ENCODE peak calls at places on chromosomes 3 and 15, in nine cellular contexts. One of them, this sample, is unnamed. For H3K4me1, the result is how much of the 10 kb centered on the place peaks cover.

GRCh38 chr3:50602675-50603191 is 8.8 kb downstream of the CISH start:
- DNase-seq in HCT116: no peak
- DNase-seq in neural progenitor cell: no peak
- DNase-seq in MM.1S: no peak
- DNase-seq in SK-N-SH: no peak
- DNase-seq in GM23248: no peak
- DNase-seq in PC-3: peak
- DNase-seq in GM23338: no peak
- DNase-seq in hepatocyte: peak
- DNase-seq in this sample: no peak

GRCh38 chr3:16286161-16286560 is 21.1 kb downstream of the OXNAD1 start:
- DNase-seq in HCT116: no peak
- DNase-seq in neural progenitor cell: no peak
- DNase-seq in MM.1S: no peak
- DNase-seq in SK-N-SH: no peak
- DNase-seq in GM23248: no peak
- DNase-seq in PC-3: no peak
- DNase-seq in GM23338: no peak
- DNase-seq in hepatocyte: no peak
- DNase-seq in this sample: no peak

GRCh38 chr3:11651477-11651876 is 7.8 kb upstream of the VGLL4 start:
- DNase-seq in HCT116: no peak
- DNase-seq in neural progenitor cell: no peak
- DNase-seq in MM.1S: no peak
- DNase-seq in SK-N-SH: no peak
- DNase-seq in GM23248: no peak
- DNase-seq in PC-3: no peak
- DNase-seq in GM23338: no peak
- DNase-seq in hepatocyte: no peak
- DNase-seq in this sample: no peak

GRCh38 chr3:10666621-10667020 is 149.4 kb upstream of the SLC6A11 start:
- DNase-seq in HCT116: no peak
- DNase-seq in neural progenitor cell: no peak
- DNase-seq in MM.1S: no peak
- DNase-seq in SK-N-SH: peak
- DNase-seq in GM23248: no peak
- DNase-seq in PC-3: no peak
- DNase-seq in GM23338: no peak
- DNase-seq in hepatocyte: peak
- DNase-seq in this sample: peak

GRCh38 chr15:61715082-61715481 is 345.2 kb downstream of the VPS13C start:
- DNase-seq in HCT116: no peak
- DNase-seq in neural progenitor cell: no peak
- DNase-seq in MM.1S: no peak
- DNase-seq in SK-N-SH: no peak
- DNase-seq in GM23248: peak
- DNase-seq in PC-3: peak
- DNase-seq in GM23338: no peak
- DNase-seq in hepatocyte: peak
- DNase-seq in this sample: no peak

GRCh38 chr15:84023636-84024035 is 211.9 kb upstream of the GOLGA6L4 start:
- DNase-seq in HCT116: peak
- DNase-seq in neural progenitor cell: peak
- DNase-seq in MM.1S: peak
- DNase-seq in SK-N-SH: peak
- DNase-seq in GM23248: peak
- DNase-seq in PC-3: peak
- DNase-seq in GM23338: peak
- DNase-seq in hepatocyte: peak
- DNase-seq in this sample: peak

GRCh38 chr15:98713585-98714001 is 65.3 kb downstream of the IGF1R start:
- DNase-seq in HCT116: no peak
- DNase-seq in neural progenitor cell: no peak
- DNase-seq in MM.1S: peak
- DNase-seq in SK-N-SH: no peak
- DNase-seq in GM23248: peak
- DNase-seq in PC-3: peak
- DNase-seq in GM23338: peak
- DNase-seq in hepatocyte: no peak
- DNase-seq in this sample: peak

GRCh38 chr3:7484636-7485035 is 623.7 kb downstream of the GRM7 start:
- DNase-seq in HCT116: no peak
- DNase-seq in neural progenitor cell: no peak
- DNase-seq in MM.1S: no peak
- DNase-seq in SK-N-SH: no peak
- DNase-seq in GM23248: no peak
- DNase-seq in PC-3: no peak
- DNase-seq in GM23338: no peak
- DNase-seq in hepatocyte: no peak
- DNase-seq in this sample: no peak

GRCh38 chr15:48718646-48719045 is 73.1 kb upstream of the FBN1 start:
- DNase-seq in HCT116: no peak
- DNase-seq in neural progenitor cell: no peak
- DNase-seq in MM.1S: no peak
- DNase-seq in SK-N-SH: no peak
- DNase-seq in GM23248: peak
- DNase-seq in PC-3: no peak
- DNase-seq in GM23338: no peak
- DNase-seq in hepatocyte: no peak
- DNase-seq in this sample: no peak

GRCh38 chr3:155791190-155791589 is 14.9 kb downstream of the C3orf33 start:
- DNase-seq in HCT116: no peak
- DNase-seq in neural progenitor cell: no peak
- DNase-seq in MM.1S: no peak
- DNase-seq in SK-N-SH: no peak
- DNase-seq in GM23248: peak
- DNase-seq in PC-3: no peak
- DNase-seq in GM23338: peak
- DNase-seq in hepatocyte: no peak
- DNase-seq in this sample: no peak

DNA sequence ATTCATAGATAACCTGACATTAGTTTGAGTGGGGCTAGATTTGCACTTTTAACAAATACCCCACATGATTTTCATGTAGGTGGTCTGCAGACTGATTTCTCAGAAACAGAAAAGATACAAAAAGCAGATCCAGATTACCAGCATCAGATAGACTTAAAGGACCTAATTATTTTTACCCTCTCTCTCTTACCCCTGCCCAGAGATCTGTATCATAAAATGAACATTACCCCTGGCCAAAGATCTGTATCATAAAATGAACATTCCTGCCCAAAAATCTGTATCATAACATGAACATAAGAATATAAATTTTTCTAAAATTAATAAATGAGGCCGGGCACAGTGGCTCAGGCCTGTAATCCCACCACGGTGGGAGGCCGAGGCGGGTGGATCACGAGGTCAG is 14.6 kb upstream of the TRPC1 start:
- DNase-seq in HCT116: no peak
- DNase-seq in neural progenitor cell: no peak
- DNase-seq in MM.1S: no peak
- DNase-seq in SK-N-SH: no peak
- DNase-seq in GM23248: no peak
- DNase-seq in PC-3: no peak
- DNase-seq in GM23338: no peak
- DNase-seq in hepatocyte: no peak
- DNase-seq in this sample: no peak
- TF ChIP-seq EZH2phosphoT487 in HCT116: no peak
- TF ChIP-seq EZH2phosphoT487 in neural progenitor cell: no peak
- TF ChIP-seq EZH2phosphoT487 in MM.1S: no peak
- TF ChIP-seq EZH2phosphoT487 in SK-N-SH: no peak
- TF ChIP-seq EZH2phosphoT487 in GM23248: no peak
- TF ChIP-seq EZH2phosphoT487 in PC-3: no peak
- TF ChIP-seq EZH2phosphoT487 in GM23338: no peak
- TF ChIP-seq EZH2phosphoT487 in hepatocyte: no peak
- TF ChIP-seq EZH2phosphoT487 in this sample: no peak

GRCh38 chr15:62886431-62887071 is 156.0 kb upstream of the TPM1 start:
- DNase-seq in HCT116: no peak
- DNase-seq in neural progenitor cell: peak
- DNase-seq in MM.1S: no peak
- DNase-seq in SK-N-SH: no peak
- DNase-seq in GM23248: peak
- DNase-seq in PC-3: no peak
- DNase-seq in GM23338: peak
- DNase-seq in hepatocyte: no peak
- DNase-seq in this sample: no peak

GRCh38 chr15:62888628-62889027 is 153.9 kb upstream of the TPM1 start:
- DNase-seq in HCT116: no peak
- DNase-seq in neural progenitor cell: no peak
- DNase-seq in MM.1S: no peak
- DNase-seq in SK-N-SH: no peak
- DNase-seq in GM23248: peak
- DNase-seq in PC-3: peak
- DNase-seq in GM23338: no peak
- DNase-seq in hepatocyte: no peak
- DNase-seq in this sample: no peak

GRCh38 chr15:62887113-62887570 is 155.4 kb upstream of the TPM1 start:
- DNase-seq in HCT116: no peak
- DNase-seq in neural progenitor cell: no peak
- DNase-seq in MM.1S: no peak
- DNase-seq in SK-N-SH: peak
- DNase-seq in GM23248: peak
- DNase-seq in PC-3: no peak
- DNase-seq in GM23338: no peak
- DNase-seq in hepatocyte: peak
- DNase-seq in this sample: no peak

GRCh38 chr15:62889141-62889661 is 153.3 kb upstream of the TPM1 start:
- DNase-seq in HCT116: no peak
- DNase-seq in neural progenitor cell: no peak
- DNase-seq in MM.1S: no peak
- DNase-seq in SK-N-SH: no peak
- DNase-seq in GM23248: no peak
- DNase-seq in PC-3: no peak
- DNase-seq in GM23338: no peak
- DNase-seq in hepatocyte: no peak
- DNase-seq in this sample: no peak

GRCh38 chr15:62889734-62890505 is 152.6 kb upstream of the TPM1 start:
- DNase-seq in HCT116: no peak
- DNase-seq in neural progenitor cell: no peak
- DNase-seq in MM.1S: no peak
- DNase-seq in SK-N-SH: no peak
- DNase-seq in GM23248: peak
- DNase-seq in PC-3: peak
- DNase-seq in GM23338: no peak
- DNase-seq in hepatocyte: no peak
- DNase-seq in this sample: no peak
- H3K4me2 ChIP-seq in HCT116: no peak
- H3K4me2 ChIP-seq in neural progenitor cell: no peak
- H3K4me2 ChIP-seq in MM.1S: no peak
- H3K4me2 ChIP-seq in SK-N-SH: no peak
- H3K4me2 ChIP-seq in GM23248: peak
- H3K4me2 ChIP-seq in PC-3: no peak
- H3K4me2 ChIP-seq in GM23338: no peak
- H3K4me2 ChIP-seq in hepatocyte: no peak
- H3K4me2 ChIP-seq in this sample: no peak

GRCh38 chr3:62238431-62238830 is 134.9 kb downstream of the FEZF2 start:
- DNase-seq in HCT116: no peak
- DNase-seq in neural progenitor cell: no peak
- DNase-seq in MM.1S: peak
- DNase-seq in SK-N-SH: no peak
- DNase-seq in GM23248: no peak
- DNase-seq in PC-3: no peak
- DNase-seq in GM23338: no peak
- DNase-seq in hepatocyte: no peak
- DNase-seq in this sample: no peak
- H3K4me1 ChIP-seq in HCT116: under half
- H3K4me1 ChIP-seq in neural progenitor cell: under half
- H3K4me1 ChIP-seq in MM.1S: under half
- H3K4me1 ChIP-seq in SK-N-SH: under half
- H3K4me1 ChIP-seq in GM23248: under half
- H3K4me1 ChIP-seq in PC-3: under half
- H3K4me1 ChIP-seq in GM23338: under half
- H3K4me1 ChIP-seq in hepatocyte: under half
- H3K4me1 ChIP-seq in this sample: under half

GRCh38 chr3:23948761-23949160 is 3.7 kb downstream of the NR1D2 start:
- DNase-seq in HCT116: no peak
- DNase-seq in neural progenitor cell: no peak
- DNase-seq in MM.1S: no peak
- DNase-seq in SK-N-SH: no peak
- DNase-seq in GM23248: peak
- DNase-seq in PC-3: peak
- DNase-seq in GM23338: no peak
- DNase-seq in hepatocyte: no peak
- DNase-seq in this sample: no peak

GRCh38 chr3:23944861-23945652 is at the start of gene NR1D2:
- DNase-seq in HCT116: peak
- DNase-seq in neural progenitor cell: peak
- DNase-seq in MM.1S: peak
- DNase-seq in SK-N-SH: peak
- DNase-seq in GM23248: peak
- DNase-seq in PC-3: peak
- DNase-seq in GM23338: peak
- DNase-seq in hepatocyte: peak
- DNase-seq in this sample: peak

GRCh38 chr3:23945653-23945902 is 492 bp downstream of the NR1D2 start:
- DNase-seq in HCT116: no peak
- DNase-seq in neural progenitor cell: no peak
- DNase-seq in MM.1S: no peak
- DNase-seq in SK-N-SH: no peak
- DNase-seq in GM23248: no peak
- DNase-seq in PC-3: no peak
- DNase-seq in GM23338: no peak
- DNase-seq in hepatocyte: no peak
- DNase-seq in this sample: no peak

GRCh38 chr3:23944007-23944760 is 902 bp upstream of the NR1D2 start:
- DNase-seq in HCT116: no peak
- DNase-seq in neural progenitor cell: no peak
- DNase-seq in MM.1S: no peak
- DNase-seq in SK-N-SH: no peak
- DNase-seq in GM23248: no peak
- DNase-seq in PC-3: no peak
- DNase-seq in GM23338: no peak
- DNase-seq in hepatocyte: no peak
- DNase-seq in this sample: peak

DNA sequence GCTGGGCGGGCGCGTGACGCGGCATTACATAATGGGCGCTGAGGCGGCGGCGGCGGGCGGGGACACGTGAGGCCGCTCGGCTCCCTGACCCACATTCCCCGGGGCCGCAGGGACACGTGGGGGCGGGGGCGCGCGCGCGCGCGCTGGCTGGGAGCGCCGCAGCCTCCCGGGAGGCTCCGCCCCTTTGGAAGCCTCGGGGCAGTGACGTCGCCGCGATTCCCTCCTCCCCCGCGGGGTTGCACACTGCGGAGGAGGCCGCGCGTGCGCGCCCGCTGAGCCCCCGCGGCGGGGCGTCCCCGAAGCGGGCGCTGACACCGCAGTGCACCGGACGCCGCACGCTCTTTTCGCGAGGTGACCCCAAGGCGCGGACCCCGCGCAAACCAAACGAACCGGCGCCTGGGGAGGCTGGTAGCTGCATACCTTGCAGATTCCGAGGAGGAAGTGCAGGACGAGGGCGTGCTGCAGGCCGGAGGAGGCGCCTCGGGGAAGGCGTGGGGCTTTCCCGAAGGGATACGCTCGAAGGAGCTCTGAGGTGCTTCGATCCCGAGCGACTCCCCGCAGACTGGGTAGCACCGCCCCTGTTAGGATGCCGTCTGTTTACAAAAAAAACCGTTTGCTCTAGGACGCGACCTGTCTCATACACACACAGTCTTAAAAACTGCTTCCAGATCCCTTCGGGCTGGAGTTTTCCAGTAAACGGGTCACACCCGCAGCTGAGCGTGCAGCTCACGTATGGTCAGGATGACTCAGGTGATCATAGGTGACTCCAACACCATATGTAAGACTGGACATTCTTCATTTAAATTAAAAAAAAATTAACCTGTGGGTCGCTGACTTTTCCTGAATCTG is 1.0 kb downstream of the NR1D2 start:
- DNase-seq in HCT116: peak
- DNase-seq in neural progenitor cell: peak
- DNase-seq in MM.1S: peak
- DNase-seq in SK-N-SH: peak
- DNase-seq in GM23248: peak
- DNase-seq in PC-3: peak
- DNase-seq in GM23338: peak
- DNase-seq in hepatocyte: peak
- DNase-seq in this sample: peak
- TF ChIP-seq EZH2phosphoT487 in HCT116: no peak
- TF ChIP-seq EZH2phosphoT487 in neural progenitor cell: no peak
- TF ChIP-seq EZH2phosphoT487 in MM.1S: no peak
- TF ChIP-seq EZH2phosphoT487 in SK-N-SH: no peak
- TF ChIP-seq EZH2phosphoT487 in GM23248: no peak
- TF ChIP-seq EZH2phosphoT487 in PC-3: peak
- TF ChIP-seq EZH2phosphoT487 in GM23338: no peak
- TF ChIP-seq EZH2phosphoT487 in hepatocyte: no peak
- TF ChIP-seq EZH2phosphoT487 in this sample: no peak